ENCODE peak calls at places on chromosomes 16 and 17, in seven cellular contexts. One of them, this sample, is unnamed.

GRCh38 chr16:87784812-87785211 is 19.0 kb upstream of the KLHDC4 start:
- DNase-seq in transverse colon: no peak
- DNase-seq in vagina: no peak
- DNase-seq in lower lobe of right lung: no peak
- DNase-seq in cardiac fibroblast: peak
- DNase-seq in Peyer's patch: no peak
- DNase-seq in ascending aorta: no peak
- DNase-seq in this sample: no peak

GRCh38 chr17:42119301-42119700 is 1.9 kb downstream of the KAT2A start:
- DNase-seq in ascending aorta: no peak
- DNase-seq in Peyer's patch: no peak
- DNase-seq in lower lobe of right lung: no peak
- DNase-seq in vagina: no peak
- DNase-seq in cardiac fibroblast: no peak
- DNase-seq in transverse colon: no peak
- DNase-seq in this sample: no peak

GRCh38 chr17:82689077-82689476 is 9.4 kb downstream of the RAB40B start:
- DNase-seq in transverse colon: no peak
- DNase-seq in ascending aorta: no peak
- DNase-seq in cardiac fibroblast: no peak
- DNase-seq in Peyer's patch: no peak
- DNase-seq in lower lobe of right lung: no peak
- DNase-seq in vagina: no peak
- DNase-seq in this sample: no peak

GRCh38 chr17:18230288-18231141 is 5.1 kb downstream of the LLGL1 start:
- DNase-seq in vagina: no peak
- DNase-seq in ascending aorta: no peak
- DNase-seq in Peyer's patch: no peak
- DNase-seq in lower lobe of right lung: no peak
- DNase-seq in cardiac fibroblast: no peak
- DNase-seq in transverse colon: no peak
- DNase-seq in this sample: no peak

GRCh38 chr17:59838196-59838911 is 54.4 kb downstream of the TUBD1 start:
- DNase-seq in cardiac fibroblast: peak
- DNase-seq in vagina: no peak
- DNase-seq in ascending aorta: no peak
- DNase-seq in Peyer's patch: peak
- DNase-seq in lower lobe of right lung: no peak
- DNase-seq in transverse colon: no peak
- DNase-seq in this sample: peak

GRCh38 chr17:40437095-40437732 is 6.0 kb upstream of the IGFBP4 start:
- DNase-seq in cardiac fibroblast: peak
- DNase-seq in transverse colon: no peak
- DNase-seq in lower lobe of right lung: no peak
- DNase-seq in ascending aorta: no peak
- DNase-seq in Peyer's patch: no peak
- DNase-seq in vagina: no peak
- DNase-seq in this sample: no peak

GRCh38 chr17:12815642-12816141 is 26.4 kb downstream of the ARHGAP44 start:
- DNase-seq in Peyer's patch: no peak
- DNase-seq in cardiac fibroblast: no peak
- DNase-seq in lower lobe of right lung: no peak
- DNase-seq in ascending aorta: no peak
- DNase-seq in vagina: no peak
- DNase-seq in transverse colon: no peak
- DNase-seq in this sample: peak

GRCh38 chr17:69552986-69553667 is 138.6 kb downstream of the MAP2K6 start:
- DNase-seq in ascending aorta: no peak
- DNase-seq in transverse colon: no peak
- DNase-seq in Peyer's patch: no peak
- DNase-seq in cardiac fibroblast: no peak
- DNase-seq in vagina: no peak
- DNase-seq in lower lobe of right lung: no peak
- DNase-seq in this sample: peak

GRCh38 chr17:29469251-29469650 is 79.1 kb downstream of the TAOK1 start:
- DNase-seq in transverse colon: no peak
- DNase-seq in lower lobe of right lung: no peak
- DNase-seq in vagina: no peak
- DNase-seq in ascending aorta: no peak
- DNase-seq in cardiac fibroblast: no peak
- DNase-seq in Peyer's patch: no peak
- DNase-seq in this sample: no peak

GRCh38 chr16:19522369-19523159 is 666 bp upstream of the GDE1 start:
- DNase-seq in lower lobe of right lung: no peak
- DNase-seq in cardiac fibroblast: no peak
- DNase-seq in vagina: no peak
- DNase-seq in transverse colon: no peak
- DNase-seq in Peyer's patch: no peak
- DNase-seq in ascending aorta: no peak
- DNase-seq in this sample: peak

GRCh38 chr16:54422569-54422978 is 136.0 kb upstream of the IRX3 start:
- DNase-seq in ascending aorta: no peak
- DNase-seq in vagina: no peak
- DNase-seq in lower lobe of right lung: no peak
- DNase-seq in Peyer's patch: no peak
- DNase-seq in transverse colon: no peak
- DNase-seq in cardiac fibroblast: no peak
- DNase-seq in this sample: no peak

GRCh38 chr17:9434502-9435113 is 141.0 kb downstream of the STX8 start:
- DNase-seq in cardiac fibroblast: no peak
- DNase-seq in Peyer's patch: no peak
- DNase-seq in transverse colon: no peak
- DNase-seq in vagina: no peak
- DNase-seq in ascending aorta: no peak
- DNase-seq in lower lobe of right lung: no peak
- DNase-seq in this sample: peak

GRCh38 chr16:14029658-14030057 is 41.5 kb upstream of the MRTFB start:
- DNase-seq in Peyer's patch: peak
- DNase-seq in cardiac fibroblast: no peak
- DNase-seq in vagina: no peak
- DNase-seq in ascending aorta: no peak
- DNase-seq in transverse colon: no peak
- DNase-seq in lower lobe of right lung: no peak
- DNase-seq in this sample: no peak

GRCh38 chr17:44533533-44534246 is 23.6 kb upstream of the FZD2 start:
- DNase-seq in vagina: no peak
- DNase-seq in ascending aorta: peak
- DNase-seq in transverse colon: peak
- DNase-seq in cardiac fibroblast: peak
- DNase-seq in lower lobe of right lung: peak
- DNase-seq in Peyer's patch: peak
- DNase-seq in this sample: peak

GRCh38 chr17:51540151-51540550 is 279.8 kb downstream of the UTP18 start:
- DNase-seq in Peyer's patch: no peak
- DNase-seq in vagina: no peak
- DNase-seq in cardiac fibroblast: no peak
- DNase-seq in ascending aorta: no peak
- DNase-seq in lower lobe of right lung: no peak
- DNase-seq in transverse colon: no peak
- DNase-seq in this sample: no peak

GRCh38 chr16:84650062-84650991 is 2.0 kb downstream of the KLHL36 start:
- DNase-seq in vagina: no peak
- DNase-seq in lower lobe of right lung: no peak
- DNase-seq in cardiac fibroblast: peak
- DNase-seq in ascending aorta: no peak
- DNase-seq in Peyer's patch: no peak
- DNase-seq in transverse colon: no peak
- DNase-seq in this sample: no peak

GRCh38 chr16:86396318-86396882 is 113.9 kb upstream of the FOXF1 start:
- DNase-seq in transverse colon: peak
- DNase-seq in vagina: no peak
- DNase-seq in cardiac fibroblast: peak
- DNase-seq in Peyer's patch: no peak
- DNase-seq in lower lobe of right lung: no peak
- DNase-seq in ascending aorta: no peak
- DNase-seq in this sample: no peak

GRCh38 chr16:30406911-30407793 is at the start of gene ZNF771:
- DNase-seq in cardiac fibroblast: peak
- DNase-seq in Peyer's patch: peak
- DNase-seq in transverse colon: peak
- DNase-seq in vagina: no peak
- DNase-seq in ascending aorta: peak
- DNase-seq in lower lobe of right lung: peak
- DNase-seq in this sample: peak
- TF ChIP-seq CTCF in cardiac fibroblast: no peak
- TF ChIP-seq CTCF in Peyer's patch: no peak
- TF ChIP-seq CTCF in transverse colon: no peak
- TF ChIP-seq CTCF in vagina: no peak
- TF ChIP-seq CTCF in ascending aorta: peak
- TF ChIP-seq CTCF in lower lobe of right lung: no peak
- TF ChIP-seq CTCF in this sample: peak

DNA sequence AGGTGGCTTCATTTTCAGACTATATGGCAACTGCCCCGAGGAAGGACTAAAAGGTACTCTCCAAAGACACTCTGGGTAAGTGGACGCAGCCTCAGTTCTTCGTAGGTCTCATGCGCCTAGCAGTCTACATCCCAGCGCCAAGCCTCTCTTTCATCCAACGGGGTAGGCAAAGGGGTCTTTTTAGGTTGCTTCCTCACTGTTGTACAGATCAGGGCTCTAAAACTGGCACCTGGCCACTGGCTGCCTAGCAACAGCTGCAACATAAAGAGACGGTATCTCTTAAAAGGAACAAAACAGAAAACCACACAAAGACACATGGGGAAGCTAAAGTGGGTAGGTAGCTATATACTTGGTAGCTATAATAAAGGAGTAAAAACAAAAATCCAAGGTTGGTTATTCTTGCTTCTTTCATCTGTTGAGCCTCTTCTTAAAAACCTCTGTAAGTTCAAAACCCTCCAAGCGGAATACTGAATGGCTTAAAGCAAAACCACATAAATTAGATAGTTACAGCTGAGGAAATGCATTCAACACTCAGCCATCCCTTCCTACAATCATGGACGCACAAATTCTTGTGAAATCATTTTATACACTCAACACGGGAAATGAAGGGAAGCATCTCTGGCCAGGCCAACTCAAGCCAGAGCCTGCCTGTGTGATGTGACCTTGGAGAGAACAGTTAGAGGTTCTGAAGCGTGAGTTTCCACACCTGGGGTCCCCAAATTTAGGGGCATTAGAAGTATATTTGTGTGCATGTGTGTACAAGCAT is 22.7 kb downstream of the CYTH1 start:
- DNase-seq in Peyer's patch: peak
- DNase-seq in ascending aorta: no peak
- DNase-seq in transverse colon: peak
- DNase-seq in lower lobe of right lung: peak
- DNase-seq in cardiac fibroblast: peak
- DNase-seq in vagina: no peak
- DNase-seq in this sample: peak
- H3K4me3 ChIP-seq in Peyer's patch: no peak
- H3K4me3 ChIP-seq in ascending aorta: no peak
- H3K4me3 ChIP-seq in transverse colon: no peak
- H3K4me3 ChIP-seq in lower lobe of right lung: peak
- H3K4me3 ChIP-seq in cardiac fibroblast: no peak
- H3K4me3 ChIP-seq in vagina: no peak
- H3K4me3 ChIP-seq in this sample: peak

GRCh38 chr17:75262112-75262606 is 480 bp downstream of the MRPS7 start:
- DNase-seq in lower lobe of right lung: no peak
- DNase-seq in ascending aorta: no peak
- DNase-seq in cardiac fibroblast: no peak
- DNase-seq in vagina: no peak
- DNase-seq in transverse colon: no peak
- DNase-seq in Peyer's patch: no peak
- DNase-seq in this sample: no peak

GRCh38 chr17:75265614-75266314 is 4.1 kb downstream of the MRPS7 start:
- DNase-seq in ascending aorta: no peak
- DNase-seq in lower lobe of right lung: no peak
- DNase-seq in cardiac fibroblast: no peak
- DNase-seq in vagina: no peak
- DNase-seq in transverse colon: no peak
- DNase-seq in Peyer's patch: no peak
- DNase-seq in this sample: no peak

GRCh38 chr17:75261336-75262111 is at the start of the genes GGA3 and MRPS7:
- DNase-seq in cardiac fibroblast: peak
- DNase-seq in Peyer's patch: peak
- DNase-seq in ascending aorta: peak
- DNase-seq in lower lobe of right lung: peak
- DNase-seq in transverse colon: peak
- DNase-seq in vagina: no peak
- DNase-seq in this sample: peak

GRCh38 chr17:75263051-75263450 is 1.4 kb downstream of the MRPS7 start:
- DNase-seq in transverse colon: no peak
- DNase-seq in lower lobe of right lung: no peak
- DNase-seq in vagina: no peak
- DNase-seq in Peyer's patch: no peak
- DNase-seq in cardiac fibroblast: no peak
- DNase-seq in ascending aorta: no peak
- DNase-seq in this sample: no peak

GRCh38 chr17:75260679-75261335 is 599 bp downstream of the GGA3 start:
- DNase-seq in transverse colon: no peak
- DNase-seq in vagina: no peak
- DNase-seq in lower lobe of right lung: no peak
- DNase-seq in Peyer's patch: no peak
- DNase-seq in ascending aorta: no peak
- DNase-seq in cardiac fibroblast: peak
- DNase-seq in this sample: peak
- TF ChIP-seq CTCF in transverse colon: no peak
- TF ChIP-seq CTCF in vagina: no peak
- TF ChIP-seq CTCF in lower lobe of right lung: no peak
- TF ChIP-seq CTCF in Peyer's patch: no peak
- TF ChIP-seq CTCF in ascending aorta: peak
- TF ChIP-seq CTCF in cardiac fibroblast: no peak
- TF ChIP-seq CTCF in this sample: no peak

GRCh38 chr17:14351493-14351892 is 50.6 kb downstream of the HS3ST3B1 start:
- DNase-seq in transverse colon: no peak
- DNase-seq in vagina: no peak
- DNase-seq in ascending aorta: no peak
- DNase-seq in lower lobe of right lung: no peak
- DNase-seq in cardiac fibroblast: peak
- DNase-seq in Peyer's patch: no peak
- DNase-seq in this sample: peak

GRCh38 chr17:14355556-14355955 is 54.7 kb downstream of the HS3ST3B1 start:
- DNase-seq in vagina: no peak
- DNase-seq in transverse colon: no peak
- DNase-seq in lower lobe of right lung: no peak
- DNase-seq in ascending aorta: no peak
- DNase-seq in cardiac fibroblast: no peak
- DNase-seq in Peyer's patch: no peak
- DNase-seq in this sample: no peak

GRCh38 chr17:14356043-14356637 is 55.3 kb downstream of the HS3ST3B1 start:
- DNase-seq in Peyer's patch: no peak
- DNase-seq in transverse colon: no peak
- DNase-seq in ascending aorta: no peak
- DNase-seq in lower lobe of right lung: no peak
- DNase-seq in vagina: no peak
- DNase-seq in cardiac fibroblast: no peak
- DNase-seq in this sample: no peak

GRCh38 chr17:14354807-14355206 is 53.9 kb downstream of the HS3ST3B1 start:
- DNase-seq in transverse colon: no peak
- DNase-seq in lower lobe of right lung: no peak
- DNase-seq in vagina: no peak
- DNase-seq in cardiac fibroblast: no peak
- DNase-seq in Peyer's patch: no peak
- DNase-seq in ascending aorta: no peak
- DNase-seq in this sample: no peak

DNA sequence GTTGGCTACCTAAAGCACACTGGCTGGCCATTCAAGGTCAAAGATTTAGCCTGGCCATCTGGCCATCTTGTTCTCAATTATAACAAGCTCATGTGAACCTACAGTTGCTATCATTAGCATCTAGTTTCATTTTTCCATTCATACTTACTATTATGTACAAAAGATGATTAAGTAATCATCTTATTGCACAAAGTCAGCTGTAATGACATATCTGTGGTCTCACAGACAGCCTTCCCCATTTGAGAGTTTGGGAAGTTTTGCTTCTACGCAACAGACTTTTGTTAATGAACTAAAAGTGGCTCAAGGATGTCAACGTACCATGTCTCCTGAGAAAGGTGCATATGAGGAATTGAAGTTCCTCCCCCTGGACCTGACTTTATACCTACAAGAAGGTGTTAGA is 51.3 kb downstream of the HS3ST3B1 start:
- DNase-seq in lower lobe of right lung: no peak
- DNase-seq in vagina: no peak
- DNase-seq in transverse colon: no peak
- DNase-seq in cardiac fibroblast: peak
- DNase-seq in Peyer's patch: no peak
- DNase-seq in ascending aorta: no peak
- DNase-seq in this sample: no peak
- H3K4me3 ChIP-seq in lower lobe of right lung: no peak
- H3K4me3 ChIP-seq in vagina: no peak
- H3K4me3 ChIP-seq in transverse colon: no peak
- H3K4me3 ChIP-seq in cardiac fibroblast: no peak
- H3K4me3 ChIP-seq in Peyer's patch: no peak
- H3K4me3 ChIP-seq in ascending aorta: no peak
- H3K4me3 ChIP-seq in this sample: no peak

This sample was measured in GM12865.